ENCODE peak calls at places on chromosomes 5 and 9, in six cellular contexts. A, R, V, C, L and Z are unnamed samples.

GRCh38 chr5:14488697-14489096 is 92.9 kb upstream of the OTULINL start:
- DNase-seq in A (no peak), R (no peak), V (no peak), C (no peak), L (no peak), Z (no peak)

GRCh38 chr9:98808411-98808815 is 943 bp downstream of the GALNT12 start:
- DNase-seq in A (no peak), R (peak; percentile 96), V (no peak), C (no peak), L (peak; percentile 69), Z (peak; percentile 35)

GRCh38 chr9:27179245-27179870 is 70.3 kb downstream of the TEK start:
- DNase-seq in A (peak; percentile 52), R (no peak), V (peak; percentile 75), C (no peak), L (no peak), Z (no peak)

GRCh38 chr9:81083821-81084512 is 605.4 kb downstream of the TLE1 start:
- DNase-seq in A (peak; percentile 53), R (no peak), V (peak; percentile 59), C (no peak), L (no peak), Z (no peak)

GRCh38 chr5:177332031-177332895 is 19.2 kb downstream of the LMAN2 start:
- DNase-seq in A (no peak), R (no peak), V (no peak), C (no peak), L (no peak), Z (no peak)

GRCh38 chr9:115786321-115786720 is 367.3 kb upstream of the PAPPA start:
- DNase-seq in A (no peak), R (no peak), V (peak; percentile 15), C (no peak), L (no peak), Z (no peak)

GRCh38 chr5:128111818-128112448 is 28.4 kb downstream of the SLC12A2 start:
- DNase-seq in A (peak; percentile 57), R (no peak), V (peak; percentile 25), C (no peak), L (no peak), Z (no peak)

GRCh38 chr5:180803181-180804128 is 849 bp upstream of the MGAT1 start:
- DNase-seq in A (no peak), R (peak; percentile 75), V (peak; percentile 53), C (peak; percentile 88), L (peak; percentile 84), Z (peak; percentile 58)

GRCh38 chr9:123451011-123451410 is 95.0 kb downstream of the CRB2 start:
- DNase-seq in A (no peak), R (no peak), V (no peak), C (no peak), L (no peak), Z (no peak)

GRCh38 chr5:72107874-72108199 is 562 bp downstream of the MAP1B start:
- DNase-seq in A (peak; percentile 71), R (no peak), V (peak; percentile 54), C (no peak), L (no peak), Z (peak; percentile 35)

GRCh38 chr9:107612136-107612535 is 122.6 kb upstream of the KLF4 start:
- DNase-seq in A (no peak), R (peak; percentile 47), V (no peak), C (no peak), L (peak; percentile 72), Z (peak; percentile 52)

GRCh38 chr9:89433826-89434225 is 64.1 kb downstream of the SEMA4D start:
- DNase-seq in A (peak; percentile 10), R (no peak), V (peak; percentile 53), C (no peak), L (no peak), Z (no peak)

GRCh38 chr5:150026682-150027172 is 26.2 kb downstream of the HMGXB3 start:
- DNase-seq in A (no peak), R (no peak), V (no peak), C (no peak), L (no peak), Z (no peak)
- H3K36me3 ChIP-seq in A (peaks cover 85% of the 10 kb centered on the region), R (peaks cover 23% of the 10 kb centered on the region), V (peaks cover 27% of the 10 kb centered on the region), C (peaks cover 92% of the 10 kb centered on the region), L (no peaks in the 10 kb centered on the region), Z (no peaks in the 10 kb centered on the region)

GRCh38 chr9:121759996-121760395 is 108.6 kb downstream of the DAB2IP start:
- DNase-seq in A (no peak), R (no peak), V (no peak), C (no peak), L (no peak), Z (no peak)
- H3K36me3 ChIP-seq in A (no peaks in the 10 kb centered on the region), R (no peaks in the 10 kb centered on the region), V (peaks cover 89% of the 10 kb centered on the region), C (no peaks in the 10 kb centered on the region), L (no peaks in the 10 kb centered on the region), Z (no peaks in the 10 kb centered on the region)

DNA sequence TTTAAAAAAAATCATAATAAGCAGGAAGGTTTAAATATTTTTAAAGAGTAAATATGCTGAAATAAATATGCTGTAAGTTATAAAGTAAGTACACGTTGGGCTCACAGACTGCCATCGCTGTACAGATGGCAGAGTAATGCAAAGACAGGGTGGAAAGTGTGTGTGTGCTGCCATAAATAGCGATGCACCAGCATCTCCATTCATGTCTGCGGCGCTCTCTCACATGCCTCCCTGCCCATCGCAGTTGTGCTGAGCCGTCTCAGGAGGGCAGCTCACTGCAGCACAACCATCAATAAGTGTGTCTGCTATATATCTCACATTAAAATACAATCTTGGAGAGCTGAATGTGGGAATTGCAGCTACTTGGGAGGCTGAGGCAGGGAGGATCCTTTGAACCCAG is 14.3 kb downstream of the MOCS2 start:
- DNase-seq in A (no peak), R (no peak), V (no peak), C (no peak), L (no peak), Z (no peak)
- H3K36me3 ChIP-seq in A (peaks cover 41% of the 10 kb centered on the region), R (no peaks in the 10 kb centered on the region), V (peaks cover 7% of the 10 kb centered on the region), C (peaks cover 25% of the 10 kb centered on the region), L (no peaks in the 10 kb centered on the region), Z (no peaks in the 10 kb centered on the region)

DNA sequence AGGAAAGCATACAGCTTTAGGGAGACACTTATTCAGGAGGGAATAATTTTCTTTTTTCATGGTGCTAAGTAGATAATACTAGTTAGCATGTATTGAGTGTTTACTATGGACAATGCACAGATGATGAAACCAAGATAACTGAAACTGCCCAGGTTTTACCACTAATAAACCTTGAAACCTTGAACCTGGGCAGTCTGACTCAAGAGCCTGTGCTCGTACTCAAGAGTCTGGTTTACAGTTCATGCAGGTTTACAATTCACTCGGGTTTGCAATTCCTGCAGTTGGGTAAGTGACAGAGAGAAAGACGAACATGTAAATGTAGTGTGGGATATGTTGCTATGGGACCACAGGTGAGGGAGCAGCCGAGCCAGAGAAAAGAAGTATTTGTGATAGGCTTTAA is 28.2 kb downstream of the NUP214 start:
- DNase-seq in A (no peak), R (no peak), V (no peak), C (no peak), L (no peak), Z (peak; percentile 10)
- H3K36me3 ChIP-seq in A (peaks cover 74% of the 10 kb centered on the region), R (peaks cover 15% of the 10 kb centered on the region), V (peaks cover 48% of the 10 kb centered on the region), C (peaks cover 90% of the 10 kb centered on the region), L (no peaks in the 10 kb centered on the region), Z (no peaks in the 10 kb centered on the region)

DNA sequence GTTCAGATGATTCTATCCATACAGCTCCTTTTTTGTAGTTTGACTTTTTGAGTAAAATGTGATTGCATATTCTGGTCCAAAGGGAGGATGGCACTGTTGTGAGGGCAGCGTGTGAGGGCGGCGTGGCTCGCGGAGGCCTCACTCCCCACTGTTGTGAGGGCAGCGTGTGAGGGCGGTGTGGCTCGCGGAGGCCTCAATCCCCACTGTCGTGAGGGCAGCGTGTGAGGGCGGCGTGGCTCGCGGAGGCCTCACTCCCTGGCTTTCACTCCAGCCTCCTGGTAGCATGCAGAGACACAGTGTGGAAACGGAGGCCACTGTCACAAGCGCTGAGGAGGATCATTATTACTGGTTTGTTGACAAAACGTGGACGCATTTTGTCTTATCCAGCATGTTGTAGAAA is 79.0 kb downstream of the EHMT1 start:
- DNase-seq in A (no peak), R (no peak), V (no peak), C (no peak), L (no peak), Z (no peak)
- H3K36me3 ChIP-seq in A (no peaks in the 10 kb centered on the region), R (no peaks in the 10 kb centered on the region), V (peaks cover 16% of the 10 kb centered on the region), C (peaks cover 72% of the 10 kb centered on the region), L (no peaks in the 10 kb centered on the region), Z (no peaks in the 10 kb centered on the region)